ENCODE peak calls at places on chromosomes 1 and 21, in four cellular contexts. E is A549, K is HepG2, I is K562. U is an unnamed sample.

GRCh38 chr1:185435696-185436379 is 118.8 kb upstream of the IVNS1ABP start:
- DNase-seq in K (no peak), I (no peak), E (no peak), U (no peak)

GRCh38 chr1:43671626-43672330 is 21.8 kb downstream of the KDM4A start:
- DNase-seq in K (no peak), I (no peak), E (no peak), U (no peak)

GRCh38 chr1:67608661-67609571 is 76.1 kb upstream of the GADD45A start:
- DNase-seq in E (no peak), K (no peak), I (no peak), U (peak)

GRCh38 chr21:28832013-28832714 is 160.5 kb downstream of the LTN1 start:
- DNase-seq in I (peak), K (peak), E (no peak), U (no peak)

GRCh38 chr1:211753649-211754251 is 76.8 kb downstream of the LPGAT1 start:
- DNase-seq in K (peak), E (no peak), I (no peak), U (no peak)

GRCh38 chr1:116097600-116097999 is 13.6 kb upstream of the MAB21L3 start:
- DNase-seq in I (no peak), E (no peak), K (no peak), U (no peak)

GRCh38 chr1:208154040-208154439 is 90.1 kb downstream of the PLXNA2 start:
- DNase-seq in E (no peak), K (no peak), I (no peak), U (no peak)

GRCh38 chr1:62040973-62041372 is 153.7 kb upstream of the L1TD1 start:
- DNase-seq in K (peak), I (no peak), E (no peak), U (no peak)

GRCh38 chr1:121522061-121522759 is 337.4 kb downstream of the SRGAP2C start:
- DNase-seq in E (peak), I (no peak), K (peak), U (no peak)

GRCh38 chr21:34553199-34553952 is 41.4 kb upstream of the KCNE1 start:
- DNase-seq in I (no peak), K (no peak), E (no peak), U (no peak)

GRCh38 chr1:246875041-246876026 is 56.4 kb downstream of the AHCTF1 start:
- DNase-seq in E (no peak), I (peak), K (no peak), U (peak)

GRCh38 chr1:116712510-116712909 is 41.7 kb upstream of the CD2 start:
- DNase-seq in I (no peak), E (no peak), K (no peak), U (no peak)

GRCh38 chr1:158329807-158330206 is 1.5 kb downstream of the CD1B start:
- DNase-seq in E (peak), I (no peak), K (no peak), U (no peak)

GRCh38 chr21:15638856-15639549 is 90.8 kb upstream of the USP25 start:
- DNase-seq in I (no peak), E (no peak), K (peak), U (no peak)

GRCh38 chr1:178371236-178371635 is 125.5 kb downstream of the CLEC20A start:
- DNase-seq in E (peak), K (no peak), I (no peak), U (no peak)

GRCh38 chr1:156964431-156964830 is 44.0 kb downstream of the LRRC71 start:
- DNase-seq in E (no peak), K (no peak), I (no peak), U (no peak)

GRCh38 chr1:174791863-174792262 is 207.9 kb upstream of the CACYBP start:
- DNase-seq in K (no peak), I (peak), E (no peak), U (no peak)

GRCh38 chr1:189180057-189180456 is 1297.6 kb downstream of the BRINP3 start:
- DNase-seq in K (no peak), E (no peak), I (no peak), U (no peak)

GRCh38 chr1:23644555-23644866 is 47.1 kb upstream of the RPL11 start:
- DNase-seq in E (no peak), I (no peak), K (no peak), U (no peak)

GRCh38 chr1:101388904-101389546 is 152.2 kb downstream of the S1PR1 start:
- DNase-seq in E (no peak), K (no peak), I (no peak), U (peak)

GRCh38 chr1:11620405-11620804 is 33.8 kb downstream of the FBXO2 start:
- DNase-seq in K (no peak), E (no peak), I (no peak), U (no peak)

GRCh38 chr1:114558548-114558947 is 22.9 kb downstream of the BCAS2 start:
- DNase-seq in K (peak), I (peak), E (peak), U (no peak)

GRCh38 chr21:31886896-31887595 is 14.2 kb downstream of the HUNK start:
- DNase-seq in E (no peak), I (no peak), K (no peak), U (no peak)

GRCh38 chr1:203772836-203773235 is 7.9 kb downstream of the LAX1 start:
- DNase-seq in K (no peak), I (no peak), E (no peak), U (no peak)

GRCh38 chr1:117038236-117038635 is 21.9 kb upstream of the TTF2 start:
- DNase-seq in E (no peak), K (no peak), I (no peak), U (no peak)

GRCh38 chr1:37989381-37989930 is 366 bp downstream of the SF3A3 start:
- DNase-seq in E (no peak), I (peak), K (no peak), U (no peak)

GRCh38 chr1:108716437-108717230 is 3.9 kb downstream of the FNDC7 start:
- DNase-seq in K (no peak), I (no peak), E (no peak), U (no peak)

GRCh38 chr1:44040856-44041255 is 9.6 kb upstream of the SLC6A9 start:
- DNase-seq in I (no peak), E (no peak), K (no peak), U (no peak)

GRCh38 chr1:115069626-115070308 is 19.5 kb downstream of the TSPAN2 start:
- DNase-seq in E (no peak), I (no peak), K (no peak), U (no peak)

GRCh38 chr1:1758692-1759455 is 19.4 kb downstream of the NADK start:
- DNase-seq in K (no peak), I (peak), E (peak), U (no peak)

GRCh38 chr1:45356186-45356585 is 15.9 kb upstream of the MUTYH start:
- DNase-seq in E (no peak), I (no peak), K (peak), U (no peak)

GRCh38 chr1:235999259-235999925 is 65.5 kb downstream of the NID1 start:
- DNase-seq in E (peak), K (no peak), I (peak), U (peak)

GRCh38 chr1:1399870-1400575 is 888 bp upstream of the CCNL2 start:
- DNase-seq in I (no peak), K (no peak), E (no peak), U (no peak)

GRCh38 chr1:32666866-32667566 is 16.0 kb downstream of the RBBP4 start:
- DNase-seq in K (no peak), E (no peak), I (peak), U (no peak)

GRCh38 chr1:180787628-180788307 is 124.9 kb upstream of the KIAA1614 start:
- DNase-seq in K (no peak), E (no peak), I (no peak), U (no peak)
- TF ChIP-seq POLR2AphosphoS2 in K (no peak), E (no peak), I (no peak), U (no peak)

GRCh38 chr1:55746710-55747109 is 531.5 kb upstream of the USP24 start:
- DNase-seq in I (no peak), E (no peak), K (no peak), U (no peak)

GRCh38 chr1:55751776-55752175 is 536.6 kb upstream of the USP24 start:
- DNase-seq in I (no peak), E (no peak), K (no peak), U (no peak)

GRCh38 chr1:55747285-55747890 is 532.2 kb upstream of the USP24 start:
- DNase-seq in E (no peak), I (no peak), K (no peak), U (no peak)

DNA sequence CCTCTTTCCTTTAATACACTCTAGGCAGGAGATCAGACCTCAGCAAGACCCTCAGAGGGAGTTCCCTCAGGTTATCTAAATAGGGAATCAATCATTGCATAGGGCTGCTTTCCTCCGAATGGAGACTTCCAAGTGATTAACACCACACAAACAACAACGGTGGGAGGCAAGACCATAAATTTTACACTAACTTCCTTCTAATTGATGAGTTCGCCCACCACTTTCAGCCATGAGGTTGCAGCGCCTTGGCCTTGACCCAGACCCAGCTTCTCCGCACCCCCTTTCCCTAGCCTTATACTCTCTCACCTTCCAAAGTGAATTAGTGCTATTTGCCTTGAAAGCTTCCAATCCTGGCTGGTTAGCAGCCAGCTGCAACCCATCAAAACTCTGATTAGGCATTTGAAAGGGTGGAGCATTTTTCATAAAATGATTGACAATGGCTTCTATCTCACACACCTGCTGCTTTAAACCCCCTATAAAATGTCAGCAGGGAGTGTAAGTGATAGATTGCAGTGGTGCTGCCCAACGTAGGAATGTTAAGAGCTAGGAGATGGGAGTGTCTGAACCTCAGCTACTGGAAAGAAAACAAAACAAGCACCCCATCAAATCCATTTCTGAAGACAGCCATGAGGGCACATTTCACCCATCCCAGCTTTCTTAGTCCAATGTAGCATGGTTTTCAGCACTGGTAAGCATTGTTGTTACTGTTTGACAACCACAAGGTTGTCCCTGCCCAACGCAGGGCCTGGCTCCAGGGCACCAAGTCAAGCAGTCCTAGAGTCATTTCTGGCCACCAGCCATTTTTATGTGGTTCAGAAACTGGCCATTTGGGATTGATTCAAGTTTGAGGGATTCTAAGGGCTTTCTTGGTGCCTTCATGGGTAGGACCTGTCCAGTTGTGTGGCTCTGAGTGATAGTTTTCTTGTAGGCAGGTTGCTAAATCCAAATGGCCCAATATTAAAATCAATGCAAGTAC is 535.1 kb upstream of the USP24 start:
- DNase-seq in K (no peak), E (no peak), I (no peak), U (no peak)
- TF ChIP-seq POLR2A in K (no peak), E (no peak), I (no peak), U (no peak)

DNA sequence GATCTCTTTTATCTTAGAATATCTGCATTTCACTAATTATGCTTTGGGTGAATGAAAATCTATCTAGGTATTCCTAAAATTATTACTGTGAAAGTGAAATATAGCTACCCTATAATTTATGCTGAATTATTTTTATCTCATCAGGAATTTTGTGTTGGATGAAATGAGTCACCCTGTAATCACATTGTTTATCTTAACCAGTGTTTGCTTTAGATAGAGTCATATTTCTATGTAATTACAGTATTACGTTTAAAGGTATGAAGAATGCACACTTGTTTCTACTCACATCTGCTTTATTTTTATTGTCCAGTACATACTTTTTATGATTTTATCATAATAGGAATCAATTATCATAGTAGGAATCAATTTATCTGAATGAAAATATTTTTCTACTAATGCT is 249.2 kb downstream of the NCAM2 start:
- DNase-seq in I (no peak), E (no peak), K (no peak), U (no peak)
- TF ChIP-seq POLR2AphosphoS2 in I (no peak), E (no peak), K (no peak), U (no peak)

GRCh38 chr1:26856604-26857469 is 6.1 kb upstream of the SFN start:
- DNase-seq in I (no peak), E (no peak), K (no peak), U (no peak)
- TF ChIP-seq POLR2A in I (no peak), E (no peak), K (no peak), U (no peak)

DNA sequence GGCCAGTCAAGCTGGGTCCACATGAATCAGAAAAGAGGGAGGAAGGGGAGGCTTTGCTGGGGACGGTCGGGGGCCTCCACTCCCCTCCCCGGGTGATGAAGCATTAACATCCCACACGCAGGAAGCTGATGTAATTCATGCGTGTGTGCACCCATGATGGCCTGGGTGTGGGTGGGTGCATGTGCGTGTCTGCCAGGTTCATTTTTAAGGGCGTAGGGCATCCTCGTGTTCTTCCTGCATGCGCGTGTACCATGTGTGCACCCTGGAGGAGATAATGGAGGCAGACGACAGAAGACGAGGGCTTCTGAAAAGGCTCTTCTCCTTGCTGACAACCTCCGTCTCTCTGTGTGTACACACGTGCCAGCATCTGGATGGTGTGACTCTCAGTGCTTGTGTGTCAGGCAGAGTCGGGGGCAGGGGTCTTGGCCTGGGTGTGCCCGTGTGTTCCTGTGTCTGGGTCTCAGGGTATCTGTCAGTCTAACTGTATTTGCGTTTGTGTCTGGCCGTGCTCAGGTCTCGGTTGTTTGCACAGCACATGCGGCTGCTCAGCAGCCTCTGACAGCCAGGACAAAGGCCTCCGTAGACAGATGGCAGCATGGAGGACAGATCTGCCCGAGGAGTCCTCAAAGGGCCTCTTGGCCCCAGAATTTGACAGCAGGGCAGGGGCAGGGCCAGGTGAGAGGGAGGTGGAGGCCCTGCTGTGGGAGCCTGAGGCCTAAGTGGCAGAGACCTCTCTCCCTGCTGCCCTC is 2.4 kb downstream of the RAP1GAP start:
- DNase-seq in E (no peak), K (peak), I (no peak), U (no peak)
- TF ChIP-seq POLR2AphosphoS2 in E (no peak), K (no peak), I (no peak), U (no peak)

GRCh38 chr1:14259191-14259757 is 339.2 kb upstream of the KAZN start:
- DNase-seq in K (no peak), I (no peak), E (no peak), U (no peak)
- TF ChIP-seq POLR2A in K (no peak), I (no peak), E (no peak), U (no peak)

GRCh38 chr21:18950045-18950740 is 546.6 kb upstream of the TMPRSS15 start:
- DNase-seq in K (no peak), I (peak), E (no peak), U (no peak)

GRCh38 chr21:18959817-18960216 is 556.2 kb upstream of the TMPRSS15 start:
- DNase-seq in E (no peak), K (no peak), I (no peak), U (no peak)

GRCh38 chr21:18951291-18952038 is 547.9 kb upstream of the TMPRSS15 start:
- DNase-seq in E (peak), K (no peak), I (peak), U (no peak)

GRCh38 chr21:18954415-18954972 is 550.9 kb upstream of the TMPRSS15 start:
- DNase-seq in E (no peak), I (no peak), K (no peak), U (no peak)
- TF ChIP-seq POLR2AphosphoS2 in E (no peak), I (no peak), K (no peak), U (no peak)

GRCh38 chr21:33202464-33203363 is 27.0 kb upstream of the IFNAR2 start:
- DNase-seq in I (no peak), K (no peak), E (peak), U (no peak)

GRCh38 chr21:33206771-33207290 is 22.9 kb upstream of the IFNAR2 start:
- DNase-seq in I (no peak), E (no peak), K (no peak), U (no peak)

GRCh38 chr21:33207471-33208149 is 22.1 kb upstream of the IFNAR2 start:
- DNase-seq in I (no peak), E (no peak), K (no peak), U (no peak)

GRCh38 chr21:33203371-33203724 is 26.4 kb upstream of the IFNAR2 start:
- DNase-seq in K (no peak), I (no peak), E (peak), U (no peak)

DNA sequence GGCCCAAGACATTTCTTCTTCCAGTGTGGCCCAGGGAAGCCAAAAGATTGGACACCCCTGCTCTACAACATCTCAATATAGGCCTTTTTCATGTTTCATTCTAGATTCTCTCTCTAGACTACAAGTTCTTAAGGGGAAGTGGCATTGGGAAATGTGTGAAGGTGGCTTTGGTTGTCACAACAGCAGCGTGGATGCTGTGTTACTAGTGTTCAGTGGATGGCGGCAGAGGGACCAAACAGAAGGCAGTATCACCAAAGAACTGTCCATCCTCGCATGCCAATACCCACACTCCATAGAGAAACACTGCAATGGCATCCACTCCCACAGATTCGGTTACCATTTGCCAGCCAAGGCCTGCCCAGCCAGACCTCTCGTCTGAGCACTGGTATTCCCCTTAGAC is 24.3 kb upstream of the IFNAR2 start:
- DNase-seq in K (no peak), E (peak), I (no peak), U (no peak)
- TF ChIP-seq POLR2A in K (no peak), E (no peak), I (no peak), U (no peak)

GRCh38 chr1:244796719-244797406 is 38.6 kb upstream of the COX20 start:
- DNase-seq in I (peak), K (peak), E (peak), U (no peak)
- TF ChIP-seq POLR2AphosphoS2 in I (no peak), K (no peak), E (no peak), U (no peak)